ENCODE peak calls at places on chromosomes 6 and 20, in six cellular contexts. S is adrenal gland, E is breast epithelium, W is stomach, C is tibial nerve, Z is heart left ventricle. N is an unnamed sample.

GRCh38 chr6:132511159-132511835 is 1.6 kb downstream of the STX7 start:
- DNase-seq in Z (no peak), C (no peak), E (no peak), W (no peak), S (no peak), N (no peak)

GRCh38 chr6:113858067-113858604 is 991 bp downstream of the MARCKS start:
- DNase-seq in Z (peak; percentile 43), C (peak; percentile 47), S (no peak), W (peak; percentile 46), E (peak; percentile 46), N (no peak)

GRCh38 chr20:4813839-4814695 is 92.4 kb downstream of the PRND start:
- DNase-seq in W (no peak), E (no peak), C (no peak), S (no peak), Z (no peak), N (peak; percentile 75)

GRCh38 chr6:125798734-125799510 is 8.2 kb downstream of the NCOA7 start:
- DNase-seq in C (no peak), Z (no peak), W (no peak), S (no peak), E (no peak), N (no peak)

GRCh38 chr6:110296151-110297028 is 61.8 kb downstream of the METTL24 start:
- DNase-seq in C (no peak), Z (no peak), W (no peak), E (no peak), S (no peak), N (no peak)

GRCh38 chr6:135540207-135540877 is 42.8 kb upstream of the AHI1 start:
- DNase-seq in S (no peak), Z (no peak), W (no peak), C (no peak), E (no peak), N (no peak)

GRCh38 chr20:11766961-11767360 is 150.7 kb upstream of the BTBD3 start:
- DNase-seq in Z (no peak), E (no peak), C (no peak), W (no peak), S (no peak), N (no peak)

GRCh38 chr6:159020011-159020410 is 20.0 kb upstream of the RSPH3 start:
- DNase-seq in E (no peak), C (no peak), Z (no peak), S (no peak), W (no peak), N (no peak)

GRCh38 chr6:1123976-1124375 is 187.9 kb upstream of the FOXQ1 start:
- DNase-seq in S (no peak), C (no peak), E (no peak), Z (no peak), W (no peak), N (no peak)

GRCh38 chr6:134170844-134171243 is 118.4 kb upstream of the SLC2A12 start:
- DNase-seq in S (peak; percentile 70), Z (no peak), W (no peak), E (peak; percentile 55), C (no peak), N (no peak)

GRCh38 chr20:41226426-41226825 is 89.1 kb downstream of the PLCG1 start:
- DNase-seq in W (no peak), C (no peak), Z (no peak), S (no peak), E (no peak), N (no peak)

GRCh38 chr20:36830791-36831691 is 44.9 kb upstream of the TLDC2 start:
- DNase-seq in Z (peak; percentile 78), W (no peak), S (peak; percentile 77), E (no peak), C (no peak), N (peak; percentile 88)

GRCh38 chr6:165602291-165602690 is 60.8 kb downstream of the PDE10A start:
- DNase-seq in C (no peak), E (no peak), W (no peak), S (no peak), Z (no peak), N (no peak)

GRCh38 chr20:32775240-32775991 is 13.2 kb downstream of the DNMT3B start:
- DNase-seq in W (no peak), S (no peak), E (no peak), C (no peak), Z (no peak), N (no peak)

GRCh38 chr6:105991561-105992314 is 94.4 kb upstream of the PRDM1 start:
- DNase-seq in Z (no peak), E (no peak), W (peak; percentile 52), C (no peak), S (no peak), N (no peak)

GRCh38 chr6:111972714-111973678 is 80.9 kb upstream of the CCN6 start:
- DNase-seq in E (peak; percentile 31), C (peak; percentile 38), Z (peak; percentile 29), W (no peak), S (peak; percentile 31), N (no peak)

GRCh38 chr20:38132156-38132909 is 32.7 kb downstream of the TGM2 start:
- DNase-seq in W (no peak), E (no peak), C (no peak), S (peak; percentile 1), Z (no peak), N (no peak)

GRCh38 chr6:21500894-21501293 is 92.7 kb upstream of the SOX4 start:
- DNase-seq in Z (no peak), C (no peak), E (no peak), W (peak; percentile 29), S (no peak), N (no peak)

GRCh38 chr6:2749972-2750600 is 636 bp downstream of the MYLK4 start:
- DNase-seq in W (peak; percentile 67), C (peak; percentile 45), Z (peak; percentile 49), E (no peak), S (peak; percentile 52), N (no peak)

GRCh38 chr6:112939543-112939942 is 592.4 kb downstream of the RFPL4B start:
- DNase-seq in E (no peak), W (no peak), C (no peak), Z (no peak), S (peak; percentile 40), N (no peak)

GRCh38 chr6:137866200-137866913 is 702 bp upstream of the TNFAIP3 start:
- DNase-seq in Z (no peak), W (no peak), S (no peak), E (no peak), C (peak; percentile 26), N (no peak)

GRCh38 chr20:35467339-35468224 is 12.2 kb downstream of the CEP250 start:
- DNase-seq in Z (no peak), S (peak; percentile 74), C (no peak), E (no peak), W (no peak), N (no peak)

GRCh38 chr6:11975353-11975977 is 36.6 kb upstream of the HIVEP1 start:
- DNase-seq in C (no peak), Z (peak; percentile 18), E (no peak), W (peak; percentile 28), S (peak; percentile 34), N (peak; percentile 72)

GRCh38 chr6:108727966-108728730 is 120.1 kb upstream of the ARMC2 start:
- DNase-seq in W (no peak), Z (no peak), E (no peak), S (no peak), C (no peak), N (no peak)

GRCh38 chr6:111148110-111148509 is 60.8 kb downstream of the SLC16A10 start:
- DNase-seq in Z (no peak), S (no peak), E (no peak), C (no peak), W (no peak), N (no peak)

GRCh38 chr6:148451690-148452089 is 109.1 kb downstream of the SASH1 start:
- DNase-seq in W (no peak), E (no peak), S (peak; percentile 30), Z (peak; percentile 52), C (no peak), N (no peak)

GRCh38 chr20:46552460-46553420 is 2.3 kb upstream of the OCSTAMP start:
- DNase-seq in E (no peak), Z (no peak), W (no peak), S (no peak), C (no peak), N (no peak)

GRCh38 chr20:61455508-61456215 is 203.6 kb downstream of the CDH4 start:
- DNase-seq in E (no peak), C (no peak), Z (no peak), S (no peak), W (no peak), N (no peak)
- TF ChIP-seq POLR2A in E (no peak), C (no peak), Z (no peak), S (no peak), W (no peak), N (no peak)

GRCh38 chr6:157239671-157240058 is 83.7 kb downstream of the TMEM242 start:
- DNase-seq in Z (no peak), C (no peak), W (no peak), E (no peak), S (no peak), N (no peak)

GRCh38 chr6:157239148-157239547 is 84.2 kb downstream of the TMEM242 start:
- DNase-seq in S (no peak), W (no peak), C (no peak), E (no peak), Z (no peak), N (no peak)

GRCh38 chr6:157241411-157241979 is 81.8 kb downstream of the TMEM242 start:
- DNase-seq in W (peak; percentile 34), C (no peak), E (peak; percentile 84), S (no peak), Z (no peak), N (no peak)

GRCh38 chr6:157240960-157241311 is 82.4 kb downstream of the TMEM242 start:
- DNase-seq in C (no peak), S (no peak), W (no peak), Z (no peak), E (no peak), N (no peak)

DNA sequence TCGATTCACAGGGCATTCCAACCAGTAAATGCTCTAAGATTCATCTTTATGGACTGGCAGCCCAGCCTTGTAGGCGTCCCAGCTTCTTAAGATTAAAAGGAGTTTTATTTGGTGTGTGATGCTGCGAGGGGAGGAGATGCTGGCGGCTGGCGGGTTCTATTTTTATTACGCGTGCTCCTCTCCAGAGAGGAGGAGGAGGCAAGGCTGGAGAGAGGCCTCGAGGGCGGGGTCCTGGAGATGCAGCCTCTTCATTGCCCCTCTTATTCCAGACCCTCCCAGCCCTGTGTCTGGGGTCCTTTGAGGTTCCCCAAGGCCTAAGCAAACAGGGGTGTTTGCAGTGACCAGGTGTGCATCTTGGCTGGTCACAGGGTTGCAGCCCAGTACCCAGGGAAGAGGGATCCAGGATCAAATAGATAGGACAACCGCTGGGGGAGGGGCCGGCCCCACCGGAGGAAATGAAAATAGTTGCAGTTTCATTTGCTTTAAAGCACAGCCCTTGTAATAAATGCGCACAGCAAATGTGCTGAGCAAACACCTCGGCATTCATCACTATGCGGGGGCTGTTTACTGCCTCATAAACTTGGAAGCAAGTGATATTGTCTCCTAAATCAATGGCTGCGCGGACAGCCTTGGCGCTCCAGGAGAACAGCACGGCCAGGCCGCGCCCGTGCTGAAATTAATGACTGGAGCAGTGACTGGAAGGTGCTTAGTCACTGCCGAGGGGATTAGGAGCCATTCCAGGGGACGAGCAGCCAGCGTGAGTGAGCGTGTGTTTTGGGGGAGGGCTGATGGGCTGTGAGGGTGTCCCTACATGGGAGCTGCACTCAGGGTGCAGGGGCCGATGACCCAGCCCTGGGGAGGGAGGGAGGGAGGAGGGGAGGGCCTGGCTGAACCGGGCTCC is 83.0 kb downstream of the TMEM242 start:
- DNase-seq in S (peak; percentile 61), Z (no peak), W (no peak), E (no peak), C (peak; percentile 46), N (no peak)
- H3K27ac ChIP-seq in S (peak overlapping the region; percentile 76), Z (peak overlapping the region; percentile 49), W (no peak overlapping the region), E (peak overlapping the region; percentile 88), C (peak overlapping the region; percentile 13), N (no peak overlapping the region)

GRCh38 chr6:48068326-48069191 is 42.4 kb downstream of the PTCHD4 start:
- DNase-seq in C (no peak), Z (no peak), E (no peak), W (no peak), S (no peak), N (peak; percentile 82)
- H3K4me3 ChIP-seq in C (no peak overlapping the region), Z (peak overlapping the region; percentile 16), E (peak overlapping the region; percentile 43), W (peak overlapping the region; percentile 35), S (no peak overlapping the region), N (peak overlapping the region; percentile 36)

GRCh38 chr6:53794720-53795253 is at the start of gene LRRC1:
- DNase-seq in S (peak; percentile 87), Z (peak; percentile 92), C (peak; percentile 76), W (peak; percentile 95), E (peak; percentile 73), N (peak; percentile 99)
- TF ChIP-seq POLR2A in S (peak; percentile 72), Z (peak; percentile 61), C (peak; percentile 29), W (peak; percentile 52), E (peak; percentile 55), N (no peak)